ENCODE peak calls at places on chromosomes 7 and 10, in five cellular contexts. Q is DND-41, N is colonic mucosa, K is upper lobe of right lung, F is heart left ventricle. S is an unnamed sample. For H3K27me3 and H3K4me1, the result is how much of the 10 kb centered on the place peaks cover.

GRCh38 chr7:140672382-140673062 is at the start of gene ADCK2:
- DNase-seq in N (peak), K (peak), Q (peak), F (peak), S (peak)

GRCh38 chr10:52004342-52004949 is 305.1 kb upstream of the CSTF2T start:
- DNase-seq in Q (no peak), K (no peak), N (no peak), F (no peak), S (no peak)

GRCh38 chr7:38950309-38950708 is 27.4 kb upstream of the POU6F2 start:
- DNase-seq in K (no peak), N (no peak), F (no peak), Q (no peak), S (no peak)

GRCh38 chr7:154651501-154651900 is 351.4 kb downstream of the PAXIP1 start:
- DNase-seq in N (no peak), Q (no peak), F (no peak), K (no peak), S (no peak)

GRCh38 chr7:52719677-52720076 is 315.8 kb upstream of the POM121L12 start:
- DNase-seq in F (no peak), Q (no peak), K (no peak), N (no peak), S (no peak)

GRCh38 chr7:37359180-37359579 is 89.5 kb downstream of the ELMO1 start:
- DNase-seq in F (no peak), Q (no peak), K (no peak), N (no peak), S (no peak)

GRCh38 chr10:66940950-66941349 is 15.1 kb downstream of the LRRTM3 start:
- DNase-seq in N (no peak), F (no peak), K (no peak), Q (no peak), S (no peak)

GRCh38 chr10:22429146-22429545 is 83.8 kb downstream of the SPAG6 start:
- DNase-seq in Q (no peak), K (no peak), F (no peak), N (no peak), S (no peak)

GRCh38 chr7:69823151-69823744 is 225.0 kb downstream of the AUTS2 start:
- DNase-seq in K (no peak), Q (no peak), F (no peak), N (no peak), S (no peak)

GRCh38 chr10:71213761-71214440 is 1.5 kb downstream of the UNC5B start:
- DNase-seq in N (peak), Q (no peak), K (peak), F (no peak), S (no peak)

GRCh38 chr7:39465055-39465929 is 100.9 kb upstream of the YAE1 start:
- DNase-seq in Q (peak), K (no peak), N (peak), F (peak), S (no peak)

GRCh38 chr7:116500071-116500853 is 724 bp downstream of the CAV2 start:
- DNase-seq in N (peak), K (peak), F (peak), Q (no peak), S (no peak)

GRCh38 chr10:75744242-75744641 is 312.8 kb downstream of the LRMDA start:
- DNase-seq in F (no peak), K (no peak), N (no peak), Q (no peak), S (no peak)

GRCh38 chr7:129952164-129952652 is 552 bp downstream of the UBE2H start:
- DNase-seq in K (peak), Q (peak), F (peak), N (peak), S (no peak)

GRCh38 chr10:127313996-127314700 is 117.8 kb upstream of the INSYN2A start:
- DNase-seq in K (no peak), F (no peak), Q (no peak), N (no peak), S (no peak)

GRCh38 chr7:113504142-113504541 is 385.8 kb upstream of the SMIM30 start:
- DNase-seq in N (no peak), K (no peak), Q (no peak), F (no peak), S (no peak)

GRCh38 chr7:117153016-117153415 is 169.8 kb downstream of the WNT2 start:
- DNase-seq in K (no peak), N (no peak), F (no peak), Q (no peak), S (no peak)

GRCh38 chr10:86599729-86600128 is 54.6 kb upstream of the OPN4 start:
- DNase-seq in K (no peak), Q (peak), F (no peak), N (peak), S (no peak)

GRCh38 chr7:38502289-38502688 is 128.9 kb downstream of the AMPH start:
- DNase-seq in F (no peak), K (no peak), Q (no peak), N (no peak), S (no peak)

GRCh38 chr7:89308535-89308934 is 513.0 kb upstream of the TEX47 start:
- DNase-seq in N (no peak), F (no peak), Q (no peak), K (no peak), S (no peak)

GRCh38 chr7:128425851-128426250 is 16.1 kb upstream of the IMPDH1 start:
- DNase-seq in F (peak), Q (peak), N (peak), K (no peak), S (peak)

GRCh38 chr7:133618970-133619369 is 366.1 kb downstream of the EXOC4 start:
- DNase-seq in Q (no peak), K (no peak), F (no peak), N (no peak), S (no peak)

GRCh38 chr7:15345216-15345615 is 216.6 kb downstream of the AGMO start:
- DNase-seq in Q (no peak), N (no peak), F (no peak), K (no peak), S (no peak)

GRCh38 chr10:6140141-6140841 is 51.5 kb downstream of the RBM17 start:
- DNase-seq in N (peak), Q (peak), F (no peak), K (no peak), S (peak)

GRCh38 chr7:156470399-156471320 is 169.9 kb upstream of the RNF32 start:
- DNase-seq in F (no peak), N (no peak), K (no peak), Q (no peak), S (no peak)

GRCh38 chr7:20601121-20601520 is 14.3 kb upstream of the ABCB5 start:
- DNase-seq in Q (no peak), N (no peak), K (no peak), F (no peak), S (no peak)

GRCh38 chr7:15764010-15764409 is 77.5 kb upstream of the MEOX2 start:
- DNase-seq in N (no peak), F (no peak), Q (no peak), K (no peak), S (no peak)

GRCh38 chr10:124602121-124602561 is 140.5 kb downstream of the LHPP start:
- DNase-seq in K (no peak), N (no peak), F (no peak), Q (no peak), S (no peak)

GRCh38 chr10:73060738-73061635 is 35.7 kb downstream of the P4HA1 start:
- DNase-seq in N (no peak), Q (no peak), F (no peak), K (no peak), S (no peak)

GRCh38 chr7:117982071-117983055 is 109.1 kb upstream of the CTTNBP2 start:
- DNase-seq in N (no peak), F (no peak), Q (no peak), K (no peak), S (no peak)

GRCh38 chr10:97179731-97180366 is 5.9 kb downstream of the SLIT1 start:
- DNase-seq in Q (no peak), K (peak), F (peak), N (no peak), S (no peak)

GRCh38 chr10:8054243-8054497 is 318 bp upstream of the GATA3 start:
- DNase-seq in K (no peak), Q (no peak), F (no peak), N (no peak), S (no peak)

GRCh38 chr10:48416584-48417232 is 110.2 kb downstream of the MAPK8 start:
- DNase-seq in F (no peak), K (no peak), Q (no peak), N (no peak), S (no peak)

GRCh38 chr10:128124813-128125403 is 1.3 kb downstream of the MKI67 start:
- DNase-seq in N (no peak), F (no peak), K (no peak), Q (peak), S (no peak)

GRCh38 chr10:112666070-112666469 is 219.1 kb downstream of the VTI1A start:
- DNase-seq in F (no peak), N (no peak), Q (no peak), K (no peak), S (no peak)

GRCh38 chr7:33841658-33842057 is 63.7 kb upstream of the BMPER start:
- DNase-seq in N (no peak), K (no peak), F (no peak), Q (no peak), S (no peak)

DNA sequence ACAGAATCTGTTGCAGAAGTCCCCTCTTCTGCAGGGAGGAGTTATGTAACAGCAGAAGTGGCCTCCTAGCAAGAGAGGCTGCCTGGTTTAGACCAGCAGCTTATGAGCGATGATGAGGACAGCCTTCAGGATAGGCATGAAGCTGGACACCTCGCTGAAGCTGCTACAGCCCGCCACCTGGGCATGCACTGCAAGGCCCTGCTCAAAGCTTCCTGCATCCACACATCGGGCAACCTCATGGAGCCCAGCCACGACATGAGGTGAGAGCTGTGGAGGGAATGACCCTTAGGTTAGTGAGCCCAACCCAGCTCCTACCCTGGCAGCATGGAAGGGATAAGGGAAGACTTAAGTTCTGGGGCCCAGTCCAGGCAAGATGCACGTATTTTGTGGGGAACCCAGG is 24.7 kb downstream of the WNT8B start:
- DNase-seq in F (no peak), K (no peak), N (no peak), Q (no peak), S (no peak)
- H3K27me3 ChIP-seq in F (under half), K (under half), N (under half), Q (under half), S (under half)

GRCh38 chr10:24459836-24460235 is 250.9 kb downstream of the KIAA1217 start:
- DNase-seq in F (no peak), Q (no peak), K (no peak), N (no peak), S (no peak)
- H3K4me1 ChIP-seq in F (under half), Q (under half), K (under half), N (under half), S (under half)

GRCh38 chr7:120994512-120995363 is 6.2 kb downstream of the CPED1 start:
- DNase-seq in F (no peak), N (no peak), K (no peak), Q (no peak), S (no peak)
- H3K27me3 ChIP-seq in F (under half), N (under half), K (under half), Q (under half), S (under half)

GRCh38 chr7:2598175-2598823 is 33.5 kb upstream of the TTYH3 start:
- DNase-seq in F (no peak), K (no peak), Q (no peak), N (no peak), S (no peak)
- H3K4me1 ChIP-seq in F (under half), K (under half), Q (under half), N (under half), S (under half)

S was measured in CD8-positive, alpha-beta T cell.